ENCODE peak calls at places on chromosomes 7 and 10, in four cellular contexts. S, N, A and R are unnamed samples.

GRCh38 chr10:51341216-51341615 is 266.9 kb downstream of the PRKG1 start:
- DNase-seq in S (no peak), N (no peak), A (no peak), R (no peak)

GRCh38 chr10:17028843-17029580 is 100.6 kb downstream of the CUBN start:
- DNase-seq in S (no peak), N (no peak), A (no peak), R (no peak)

GRCh38 chr7:37441405-37441797 is 7.3 kb downstream of the ELMO1 start:
- DNase-seq in S (no peak), N (no peak), A (no peak), R (no peak)

GRCh38 chr10:17227367-17228080 is 517 bp upstream of the VIM start:
- DNase-seq in S (peak; percentile 72), N (no peak), A (no peak), R (peak; percentile 42)

GRCh38 chr10:61397175-61397986 is 55.8 kb downstream of the TMEM26 start:
- DNase-seq in S (peak; percentile 1), N (no peak), A (no peak), R (no peak)

GRCh38 chr7:27262121-27262520 is 19.5 kb downstream of the EVX1 start:
- DNase-seq in S (peak; percentile 63), N (no peak), A (no peak), R (no peak)

GRCh38 chr10:84234508-84234907 is 6.8 kb downstream of the LRIT1 start:
- DNase-seq in S (no peak), N (no peak), A (no peak), R (no peak)

GRCh38 chr10:102781921-102782542 is 38.3 kb downstream of the WBP1L start:
- DNase-seq in S (peak; percentile 31), N (no peak), A (no peak), R (no peak)

GRCh38 chr7:102169651-102170416 is 116.8 kb upstream of the SH2B2 start:
- DNase-seq in S (no peak), N (no peak), A (no peak), R (peak; percentile 48)